ENCODE peak calls at places on chromosomes 13 and 19, in six cellular contexts. One of them, this sample, is unnamed.

GRCh38 chr19:45908956-45909355 is 5.6 kb downstream of the NANOS2 start:
- DNase-seq in B cell: no peak
- DNase-seq in nucleus accumbens: no peak
- DNase-seq in aorta: no peak
- DNase-seq in activated B cell treated with CpG ODN at 0.5 μM for 24 hours: no peak
- DNase-seq in activated T-cell treated with anti-CD3 and anti-CD28 coated beads for 4 hours: no peak
- DNase-seq in this sample: no peak

GRCh38 chr13:37029617-37030016 is 29.0 kb downstream of the EXOSC8 start:
- DNase-seq in B cell: no peak
- DNase-seq in nucleus accumbens: no peak
- DNase-seq in aorta: no peak
- DNase-seq in activated B cell treated with CpG ODN at 0.5 μM for 24 hours: no peak
- DNase-seq in activated T-cell treated with anti-CD3 and anti-CD28 coated beads for 4 hours: no peak
- DNase-seq in this sample: no peak

GRCh38 chr19:40464059-40465024 is 1.2 kb downstream of the BLVRB start:
- DNase-seq in B cell: no peak
- DNase-seq in nucleus accumbens: peak
- DNase-seq in aorta: peak
- DNase-seq in activated B cell treated with CpG ODN at 0.5 μM for 24 hours: peak
- DNase-seq in activated T-cell treated with anti-CD3 and anti-CD28 coated beads for 4 hours: peak
- DNase-seq in this sample: no peak

GRCh38 chr13:20441879-20442278 is 83.8 kb downstream of the CRYL1 start:
- DNase-seq in B cell: no peak
- DNase-seq in nucleus accumbens: no peak
- DNase-seq in aorta: no peak
- DNase-seq in activated B cell treated with CpG ODN at 0.5 μM for 24 hours: no peak
- DNase-seq in activated T-cell treated with anti-CD3 and anti-CD28 coated beads for 4 hours: no peak
- DNase-seq in this sample: no peak

GRCh38 chr13:35472308-35473008 is 4.0 kb downstream of the MAB21L1 start:
- DNase-seq in B cell: no peak
- DNase-seq in nucleus accumbens: no peak
- DNase-seq in aorta: no peak
- DNase-seq in activated B cell treated with CpG ODN at 0.5 μM for 24 hours: no peak
- DNase-seq in activated T-cell treated with anti-CD3 and anti-CD28 coated beads for 4 hours: no peak
- DNase-seq in this sample: no peak

GRCh38 chr19:42351079-42351735 is 25.8 kb downstream of the MEGF8 start:
- DNase-seq in B cell: no peak
- DNase-seq in nucleus accumbens: no peak
- DNase-seq in aorta: no peak
- DNase-seq in activated B cell treated with CpG ODN at 0.5 μM for 24 hours: no peak
- DNase-seq in activated T-cell treated with anti-CD3 and anti-CD28 coated beads for 4 hours: no peak
- DNase-seq in this sample: no peak

GRCh38 chr19:28554321-28555091 is 658.4 kb downstream of the UQCRFS1 start:
- DNase-seq in B cell: no peak
- DNase-seq in nucleus accumbens: no peak
- DNase-seq in aorta: no peak
- DNase-seq in activated B cell treated with CpG ODN at 0.5 μM for 24 hours: no peak
- DNase-seq in activated T-cell treated with anti-CD3 and anti-CD28 coated beads for 4 hours: no peak
- DNase-seq in this sample: no peak

GRCh38 chr19:14102756-14103155 is 12.2 kb upstream of the SAMD1 start:
- DNase-seq in B cell: no peak
- DNase-seq in nucleus accumbens: no peak
- DNase-seq in aorta: no peak
- DNase-seq in activated B cell treated with CpG ODN at 0.5 μM for 24 hours: no peak
- DNase-seq in activated T-cell treated with anti-CD3 and anti-CD28 coated beads for 4 hours: no peak
- DNase-seq in this sample: no peak

GRCh38 chr13:31236211-31236786 is 36.5 kb downstream of the B3GLCT start:
- DNase-seq in B cell: no peak
- DNase-seq in nucleus accumbens: no peak
- DNase-seq in aorta: no peak
- DNase-seq in activated B cell treated with CpG ODN at 0.5 μM for 24 hours: no peak
- DNase-seq in activated T-cell treated with anti-CD3 and anti-CD28 coated beads for 4 hours: no peak
- DNase-seq in this sample: no peak

This sample was measured in GM06990.